ENCODE peak calls at places on chromosomes 3 and 15, in eight cellular contexts. S, N, M, H, Q, T, O and Z are unnamed samples.

GRCh38 chr3:169146112-169146665 is 517.3 kb downstream of the MECOM start:
- DNase-seq in O (peak), N (no peak), T (no peak), M (no peak), H (peak), Q (no peak), S (peak), Z (peak)

GRCh38 chr3:177483182-177483967 is 286.1 kb upstream of the TBL1XR1 start:
- DNase-seq in M (no peak), O (no peak), N (no peak), T (peak), H (peak), Q (no peak), S (no peak), Z (no peak)

GRCh38 chr3:72763751-72764440 is 84.3 kb downstream of the SHQ1 start:
- DNase-seq in S (no peak), N (no peak), H (no peak), M (no peak), Q (no peak), O (no peak), T (no peak), Z (no peak)

GRCh38 chr3:99776516-99777209 is 41.0 kb upstream of the CMSS1 start:
- DNase-seq in O (no peak), Q (no peak), M (no peak), S (no peak), N (no peak), H (no peak), T (no peak), Z (no peak)

GRCh38 chr3:43317461-43318316 is 31.3 kb downstream of the SNRK start:
- DNase-seq in M (no peak), N (no peak), S (no peak), O (no peak), H (no peak), T (no peak), Q (no peak), Z (peak)

GRCh38 chr3:157453824-157454223 is 17.2 kb downstream of the PTX3 start:
- DNase-seq in O (no peak), H (no peak), T (no peak), N (no peak), S (no peak), Q (no peak), M (no peak), Z (no peak)

GRCh38 chr3:16484216-16484615 is 29.3 kb downstream of the RFTN1 start:
- DNase-seq in M (peak), O (no peak), S (no peak), N (peak), T (no peak), H (peak), Q (no peak), Z (peak)

GRCh38 chr3:16124636-16125035 is 49.8 kb upstream of the GALNT15 start:
- DNase-seq in S (no peak), N (no peak), H (no peak), Q (no peak), T (no peak), M (no peak), O (no peak), Z (no peak)

GRCh38 chr15:68413363-68414255 is 18.4 kb downstream of the ITGA11 start:
- DNase-seq in H (peak), S (no peak), M (peak), O (no peak), N (peak), Q (peak), T (no peak), Z (no peak)

GRCh38 chr15:53716909-53717878 is 42.3 kb downstream of the WDR72 start:
- DNase-seq in Q (no peak), M (no peak), H (no peak), S (no peak), O (no peak), N (no peak), T (no peak), Z (no peak)

GRCh38 chr15:38254065-38254883 is 1.6 kb downstream of the SPRED1 start:
- DNase-seq in S (no peak), T (peak), O (peak), N (no peak), M (peak), H (peak), Q (no peak), Z (no peak)

GRCh38 chr3:72490688-72491430 is 357.4 kb downstream of the SHQ1 start:
- DNase-seq in M (no peak), T (no peak), O (no peak), H (peak), N (no peak), Q (no peak), S (no peak), Z (no peak)

GRCh38 chr3:123809597-123809996 is 74.5 kb downstream of the MYLK start:
- DNase-seq in Q (no peak), O (no peak), S (no peak), M (no peak), H (no peak), N (no peak), T (no peak), Z (no peak)

GRCh38 chr3:172577962-172578560 is 54.8 kb upstream of the TNFSF10 start:
- DNase-seq in O (no peak), Q (no peak), M (no peak), T (no peak), H (no peak), N (no peak), S (no peak), Z (no peak)

GRCh38 chr3:4709336-4709735 is 216.2 kb downstream of the ITPR1 start:
- DNase-seq in M (no peak), O (no peak), S (no peak), N (no peak), T (no peak), H (no peak), Q (no peak), Z (no peak)

GRCh38 chr15:62241135-62241770 is 76.2 kb upstream of the C2CD4B start:
- DNase-seq in S (no peak), H (peak), M (no peak), Q (no peak), T (peak), N (no peak), O (no peak), Z (no peak)

GRCh38 chr3:131174752-131175151 is 148.1 kb downstream of the NEK11 start:
- DNase-seq in S (no peak), N (no peak), O (no peak), H (no peak), T (no peak), Q (no peak), M (no peak), Z (no peak)

GRCh38 chr3:128408693-128409620 is 57.7 kb downstream of the DNAJB8 start:
- DNase-seq in S (no peak), O (no peak), H (peak), T (no peak), N (no peak), M (peak), Q (no peak), Z (no peak)

GRCh38 chr3:143812411-143812968 is 35.8 kb downstream of the SLC9A9 start:
- DNase-seq in O (no peak), S (no peak), N (no peak), T (no peak), Q (no peak), H (no peak), M (no peak), Z (no peak)

GRCh38 chr3:107065094-107065861 is 312.0 kb upstream of the CCDC54 start:
- DNase-seq in O (no peak), Q (no peak), N (no peak), M (peak), S (no peak), T (no peak), H (no peak), Z (no peak)

GRCh38 chr3:52085883-52086282 is 29.5 kb upstream of the DUSP7 start:
- DNase-seq in M (no peak), N (no peak), O (peak), Q (no peak), S (peak), H (no peak), T (no peak), Z (no peak)

GRCh38 chr3:72446406-72447058 is 401.7 kb downstream of the SHQ1 start:
- DNase-seq in Q (no peak), T (no peak), N (no peak), M (no peak), S (no peak), H (peak), O (peak), Z (no peak)

GRCh38 chr15:85880501-85881190 is 85.9 kb upstream of the KLHL25 start:
- DNase-seq in T (no peak), Q (no peak), O (no peak), H (no peak), S (no peak), N (no peak), M (no peak), Z (no peak)
- H3K4me3 ChIP-seq in T (no peak), Q (no peak), O (no peak), H (no peak), S (no peak), N (no peak), M (no peak), Z (no peak)

GRCh38 chr3:32077260-32078084 is 28.9 kb upstream of the GPD1L start:
- DNase-seq in S (no peak), T (no peak), Q (no peak), N (no peak), O (no peak), H (no peak), M (no peak), Z (no peak)
- TF ChIP-seq POLR2A in S (no peak), T (no peak), Q (no peak), N (no peak), O (no peak), H (no peak), M (no peak), Z (no peak)

GRCh38 chr15:73369073-73369694 is 426 bp upstream of the HCN4 start:
- DNase-seq in T (no peak), H (no peak), O (no peak), M (no peak), Q (no peak), S (no peak), N (no peak), Z (no peak)

GRCh38 chr15:73367624-73368300 is 996 bp downstream of the HCN4 start:
- DNase-seq in N (no peak), Q (no peak), S (peak), O (no peak), T (no peak), M (no peak), H (no peak), Z (no peak)

GRCh38 chr15:73366766-73367623 is 1.8 kb downstream of the HCN4 start:
- DNase-seq in O (no peak), N (no peak), H (no peak), Q (no peak), T (no peak), M (no peak), S (peak), Z (no peak)

GRCh38 chr15:73370151-73370550 is 1.4 kb upstream of the HCN4 start:
- DNase-seq in T (no peak), S (no peak), N (no peak), Q (no peak), M (no peak), H (no peak), O (no peak), Z (no peak)

DNA sequence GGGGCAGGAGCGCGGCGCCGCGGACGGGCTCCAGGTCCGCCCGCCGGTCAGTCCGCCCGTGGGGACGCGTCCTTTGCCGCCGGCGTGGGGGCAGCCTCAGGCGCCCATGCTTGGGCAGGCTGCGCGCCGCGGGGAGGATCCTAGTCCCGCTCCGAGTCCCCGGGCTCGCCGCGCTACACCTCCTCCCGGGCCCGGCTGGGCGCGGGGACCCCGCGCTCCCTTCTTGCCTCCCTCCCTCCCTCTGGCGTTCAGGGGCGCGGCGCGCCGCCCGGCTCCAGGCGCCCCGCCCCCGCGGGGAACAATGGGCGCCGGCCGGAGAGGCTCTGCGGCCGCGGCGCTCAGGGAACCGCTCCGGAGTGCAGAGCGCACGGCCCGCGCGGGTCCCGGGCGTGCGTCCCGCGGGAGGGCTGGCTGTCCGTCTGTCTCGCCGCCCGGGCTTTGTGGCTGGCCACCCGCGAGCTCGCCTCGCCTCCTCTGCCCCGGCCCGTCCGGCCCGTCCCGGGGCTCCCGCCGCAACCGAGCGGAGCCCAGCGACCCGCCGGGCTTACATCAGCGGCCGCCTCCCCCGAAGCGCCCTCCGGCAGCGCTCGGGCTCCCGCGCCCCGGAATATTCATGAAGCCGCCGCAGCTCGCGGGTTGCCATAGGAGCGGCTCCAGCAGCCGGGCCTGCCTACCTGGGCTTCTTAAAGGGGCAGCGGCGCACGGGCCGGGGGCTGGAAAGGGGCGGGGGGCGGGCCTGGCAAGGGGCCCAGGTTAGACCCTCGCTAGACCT is at the start of gene HCN4:
- DNase-seq in T (no peak), H (peak), O (no peak), Q (no peak), M (no peak), N (no peak), S (no peak), Z (no peak)
- H3K4me3 ChIP-seq in T (peak), H (no peak), O (peak), Q (peak), M (no peak), N (no peak), S (peak), Z (no peak)

GRCh38 chr3:184712248-184712559 is 340 bp upstream of the MAGEF1 start:
- DNase-seq in N (no peak), Q (no peak), M (no peak), O (no peak), H (no peak), T (no peak), S (no peak), Z (no peak)

GRCh38 chr3:184711366-184712247 is at the start of gene MAGEF1:
- DNase-seq in Q (peak), T (peak), S (peak), O (peak), M (peak), N (peak), H (peak), Z (peak)

GRCh38 chr3:184713521-184713920 is 1.7 kb upstream of the MAGEF1 start:
- DNase-seq in S (no peak), H (no peak), M (no peak), Q (no peak), N (no peak), O (no peak), T (no peak), Z (no peak)

GRCh38 chr3:184712579-184713355 is 903 bp upstream of the MAGEF1 start:
- DNase-seq in Q (no peak), N (no peak), H (no peak), S (no peak), O (no peak), T (no peak), M (no peak), Z (no peak)

DNA sequence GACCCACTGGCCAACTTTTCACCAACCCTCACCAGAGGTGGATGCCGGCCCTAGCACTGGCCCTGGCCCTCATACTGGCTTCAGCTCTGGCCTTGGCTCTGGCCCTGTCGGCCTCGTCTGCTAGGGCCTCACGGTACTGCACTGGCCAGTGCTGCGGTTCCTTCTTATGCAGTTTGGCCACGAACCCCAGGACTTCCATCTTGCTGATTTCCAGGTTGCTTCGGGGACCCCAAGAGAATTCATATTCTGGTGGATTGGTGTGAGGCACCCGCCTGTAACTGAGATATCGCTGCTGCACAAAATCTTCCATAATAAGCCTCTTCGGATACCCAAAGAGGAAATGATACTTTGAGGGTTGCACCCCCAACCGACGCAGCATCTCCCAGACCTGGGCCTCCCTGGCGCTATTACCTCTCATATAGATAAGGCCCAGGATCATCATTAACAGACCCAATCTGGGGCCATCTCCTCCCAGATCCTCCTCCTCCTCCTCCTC is 946 bp downstream of the MAGEF1 start:
- DNase-seq in T (no peak), H (no peak), N (no peak), O (no peak), M (no peak), S (no peak), Q (no peak), Z (no peak)
- TF ChIP-seq POLR2A in T (no peak), H (no peak), N (no peak), O (no peak), M (no peak), S (no peak), Q (no peak), Z (no peak)

GRCh38 chr3:150384517-150385212 is 23.4 kb upstream of the TSC22D2 start:
- DNase-seq in N (no peak), O (peak), Q (no peak), H (peak), S (no peak), T (no peak), M (no peak), Z (no peak)
- H3K4me3 ChIP-seq in N (no peak), O (no peak), Q (no peak), H (no peak), S (no peak), T (no peak), M (no peak), Z (no peak)

DNA sequence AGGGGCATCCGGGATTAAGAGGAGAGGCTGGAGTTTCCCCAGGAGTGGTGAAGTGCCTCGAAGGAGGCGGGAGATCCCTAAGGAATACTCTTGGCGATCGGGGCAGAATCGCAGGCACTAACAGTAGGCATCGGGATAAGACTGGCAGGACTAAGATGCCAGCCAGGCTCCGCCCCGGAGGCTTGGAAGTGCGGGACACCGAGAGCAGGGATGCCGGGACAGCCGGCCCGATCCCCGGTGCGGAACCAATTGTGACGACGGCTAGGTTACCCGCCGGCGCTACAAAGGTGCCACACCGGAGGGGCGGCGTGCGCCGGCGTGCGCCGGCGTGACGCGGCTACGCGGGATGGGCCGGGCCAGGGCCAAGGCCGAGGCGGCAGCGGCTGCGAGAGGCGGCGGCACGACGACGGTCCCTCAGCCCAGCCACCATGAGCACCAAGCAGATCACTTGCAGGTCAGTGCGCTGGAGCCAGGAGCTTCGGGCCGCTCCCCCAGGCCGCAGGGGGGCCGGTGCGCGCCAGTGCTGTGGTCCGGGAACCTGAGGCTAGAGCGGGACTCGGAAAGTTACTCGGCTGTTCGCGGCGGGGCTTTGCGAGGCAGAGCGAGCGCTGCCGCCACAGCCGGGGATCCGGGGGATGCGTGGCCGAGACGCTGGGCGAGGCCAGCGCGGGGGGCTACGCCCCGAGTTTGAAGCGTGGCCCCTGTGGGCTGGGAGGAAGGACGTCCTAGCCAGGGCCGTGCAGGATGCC is at the start of gene MKRN2:
- DNase-seq in Q (peak), M (peak), T (peak), N (peak), S (peak), O (peak), H (peak), Z (peak)
- TF ChIP-seq POLR2A in Q (peak), M (peak), T (peak), N (peak), S (peak), O (peak), H (peak), Z (peak)

DNA sequence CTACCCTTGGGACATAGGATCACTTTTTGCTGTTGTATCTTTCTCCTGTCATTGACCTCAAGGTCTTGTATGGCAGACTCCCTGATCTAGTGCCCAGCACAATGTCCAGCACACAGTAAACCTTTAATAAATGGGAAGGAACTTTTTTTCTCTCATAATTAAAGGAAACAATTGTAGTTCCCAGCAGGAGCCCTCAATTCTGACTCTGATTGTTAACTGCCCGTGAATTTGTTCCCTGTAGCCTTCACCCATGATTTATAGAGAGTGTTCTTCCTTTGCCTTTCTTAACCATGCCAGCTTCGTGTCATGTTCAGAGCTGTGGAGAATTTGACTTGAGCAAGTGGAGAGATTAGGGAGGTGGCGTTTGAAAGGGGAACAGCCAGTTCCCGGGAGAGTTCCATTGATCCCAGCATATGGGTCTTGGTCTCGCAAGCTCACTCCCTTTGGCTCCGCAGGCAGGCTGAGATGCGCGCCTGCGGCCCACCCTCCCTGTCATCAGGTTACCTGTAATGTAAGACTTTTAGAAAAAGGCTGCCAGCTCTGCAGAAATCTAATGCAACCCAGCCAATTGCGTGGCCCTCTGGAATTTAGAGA is 182.6 kb downstream of the TP63 start:
- DNase-seq in O (no peak), T (no peak), M (no peak), N (no peak), H (no peak), Q (no peak), S (peak), Z (no peak)
- H3K4me3 ChIP-seq in O (no peak), T (no peak), M (no peak), N (no peak), H (no peak), Q (no peak), S (no peak), Z (no peak)

GRCh38 chr15:91867581-91868026 is 14.1 kb downstream of the SLCO3A1 start:
- DNase-seq in T (peak), S (peak), H (peak), N (peak), Q (peak), O (peak), M (peak), Z (no peak)
- TF ChIP-seq POLR2A in T (no peak), S (no peak), H (no peak), N (no peak), Q (no peak), O (no peak), M (no peak), Z (no peak)

DNA sequence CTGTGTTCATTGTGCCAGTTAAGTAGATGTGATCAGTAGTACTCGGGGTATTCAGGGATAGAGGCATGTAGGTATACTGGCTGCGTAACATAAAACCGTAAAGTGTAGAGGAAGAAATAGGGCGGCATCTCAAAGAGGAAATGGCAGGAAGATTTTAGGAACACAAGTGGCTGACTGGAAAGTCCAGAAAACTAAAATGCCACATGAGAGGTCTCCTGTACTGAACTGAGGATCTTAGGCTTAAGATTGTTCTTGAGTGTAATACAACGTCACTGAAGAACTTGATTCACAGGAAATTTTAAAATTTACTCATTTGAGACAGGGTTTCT is 2.3 kb upstream of the LMLN start:
- DNase-seq in S (no peak), M (no peak), Q (no peak), N (no peak), T (no peak), H (no peak), O (no peak), Z (no peak)
- H3K4me3 ChIP-seq in S (no peak), M (no peak), Q (no peak), N (no peak), T (no peak), H (no peak), O (no peak), Z (no peak)